ENCODE peak calls at places on chromosome 16, in six cellular contexts. P, Y, F, I, T and L are unnamed samples. For H3K4me1, the result is how much of the 10 kb centered on the place peaks cover.

GRCh38 chr16:81647527-81647926 is 131.6 kb upstream of the PLCG2 start:
- DNase-seq in P (peak), Y (no peak), T (no peak), I (no peak), F (no peak), L (no peak)

GRCh38 chr16:49493836-49494235 is 120.2 kb downstream of the C16orf78 start:
- DNase-seq in I (no peak), F (no peak), Y (no peak), P (no peak), T (no peak), L (no peak)

GRCh38 chr16:28067604-28068382 is 4.3 kb upstream of the GSG1L start:
- DNase-seq in T (no peak), P (no peak), I (no peak), F (no peak), Y (no peak), L (no peak)

GRCh38 chr16:54493594-54493993 is 207.0 kb upstream of the IRX3 start:
- DNase-seq in P (no peak), T (no peak), Y (no peak), I (no peak), F (no peak), L (no peak)

GRCh38 chr16:66913711-66914110 is 5.0 kb downstream of the CDH16 start:
- DNase-seq in I (no peak), F (no peak), Y (no peak), T (no peak), P (no peak), L (no peak)

GRCh38 chr16:86563489-86564345 is 2.9 kb upstream of the FOXC2 start:
- DNase-seq in F (peak), I (peak), P (peak), T (peak), Y (peak), L (peak)

GRCh38 chr16:2955779-2956565 is 8.1 kb upstream of the KREMEN2 start:
- DNase-seq in Y (no peak), T (no peak), P (no peak), I (no peak), F (no peak), L (no peak)

GRCh38 chr16:2826591-2827480 is 3.3 kb upstream of the ZG16B start:
- DNase-seq in F (no peak), P (no peak), Y (no peak), I (peak), T (no peak), L (no peak)

GRCh38 chr16:84730406-84731106 is 30.8 kb downstream of the USP10 start:
- DNase-seq in I (no peak), T (no peak), P (peak), Y (no peak), F (no peak), L (no peak)

GRCh38 chr16:84526794-84527485 is 22.5 kb upstream of the MEAK7 start:
- DNase-seq in F (no peak), T (peak), Y (no peak), P (no peak), I (peak), L (no peak)

GRCh38 chr16:65225488-65225887 is 103.6 kb upstream of the CDH11 start:
- DNase-seq in F (no peak), T (no peak), P (no peak), Y (no peak), I (no peak), L (no peak)

GRCh38 chr16:9072806-9073341 is 18.6 kb upstream of the HAPSTR1 start:
- DNase-seq in Y (no peak), P (no peak), I (no peak), F (no peak), T (no peak), L (no peak)
- H3K4me3 ChIP-seq in Y (no peak), P (no peak), I (no peak), F (no peak), T (no peak), L (no peak)

GRCh38 chr16:74465851-74466685 is 44.8 kb upstream of the CLEC18B start:
- DNase-seq in P (no peak), I (no peak), F (no peak), Y (no peak), T (no peak), L (no peak)

GRCh38 chr16:74465281-74465680 is 44.0 kb upstream of the CLEC18B start:
- DNase-seq in Y (no peak), T (no peak), P (no peak), F (no peak), I (no peak), L (no peak)

GRCh38 chr16:74462361-74462760 is 41.1 kb upstream of the CLEC18B start:
- DNase-seq in Y (no peak), T (no peak), I (no peak), F (no peak), P (no peak), L (no peak)

GRCh38 chr16:74461826-74462225 is 40.5 kb upstream of the CLEC18B start:
- DNase-seq in I (no peak), F (no peak), P (no peak), T (no peak), Y (no peak), L (no peak)

GRCh38 chr16:74463888-74464287 is 42.6 kb upstream of the CLEC18B start:
- DNase-seq in I (no peak), P (no peak), Y (no peak), F (no peak), T (no peak), L (no peak)
- H3K4me1 ChIP-seq in I (under half), P (under half), Y (under half), F (under half), T (under half), L (under half)

DNA sequence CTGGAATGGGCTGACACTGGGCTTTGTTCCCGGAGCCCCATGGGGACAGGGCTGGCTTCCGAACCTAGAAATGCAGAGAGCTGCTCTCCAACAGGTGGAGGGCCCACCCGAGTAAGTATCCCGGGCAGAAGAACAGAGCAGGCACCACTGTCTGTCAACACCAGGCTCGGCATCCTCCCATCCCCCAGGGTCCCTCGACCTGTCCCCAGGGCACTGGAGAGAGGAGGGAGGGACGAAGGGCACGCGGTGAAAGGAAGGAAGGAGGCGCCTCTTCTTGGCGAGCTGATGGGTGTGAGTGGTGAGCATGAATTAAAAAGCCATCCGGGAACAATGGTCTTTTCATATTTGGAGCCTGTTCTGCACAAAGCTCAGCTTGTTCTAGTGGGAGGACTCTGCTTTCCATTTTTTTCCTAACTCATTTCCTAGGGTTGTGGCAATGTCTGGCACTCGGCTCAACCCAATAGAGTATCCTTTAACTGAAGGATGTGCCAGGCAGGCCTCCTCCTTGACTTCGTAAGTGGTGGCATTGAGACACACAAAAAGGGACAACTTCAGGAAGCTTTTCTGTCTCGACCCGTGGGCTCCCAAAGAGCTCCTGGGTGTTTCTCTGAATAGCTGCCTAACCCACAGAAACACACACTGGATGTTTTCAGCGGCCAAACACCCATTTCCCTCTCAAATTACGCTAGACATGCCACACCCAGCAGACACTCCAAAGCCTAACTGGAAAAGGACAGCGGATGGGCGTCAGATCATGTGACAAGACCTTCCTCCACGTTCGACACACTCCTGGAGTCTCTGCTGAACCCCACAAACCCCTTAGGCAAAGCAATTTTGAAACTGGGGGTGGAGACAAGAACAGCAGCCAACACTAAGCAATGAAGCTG is 47.7 kb downstream of the ZFHX3 start:
- DNase-seq in Y (no peak), F (no peak), T (peak), P (no peak), I (no peak), L (no peak)
- H3K4me3 ChIP-seq in Y (no peak), F (no peak), T (peak), P (no peak), I (no peak), L (no peak)

GRCh38 chr16:79971237-79971572 is 370.7 kb upstream of the MAF start:
- DNase-seq in I (no peak), F (no peak), P (no peak), T (no peak), Y (no peak), L (no peak)
- H3K4me1 ChIP-seq in I (under half), F (under half), P (under half), T (under half), Y (under half), L (under half)

DNA sequence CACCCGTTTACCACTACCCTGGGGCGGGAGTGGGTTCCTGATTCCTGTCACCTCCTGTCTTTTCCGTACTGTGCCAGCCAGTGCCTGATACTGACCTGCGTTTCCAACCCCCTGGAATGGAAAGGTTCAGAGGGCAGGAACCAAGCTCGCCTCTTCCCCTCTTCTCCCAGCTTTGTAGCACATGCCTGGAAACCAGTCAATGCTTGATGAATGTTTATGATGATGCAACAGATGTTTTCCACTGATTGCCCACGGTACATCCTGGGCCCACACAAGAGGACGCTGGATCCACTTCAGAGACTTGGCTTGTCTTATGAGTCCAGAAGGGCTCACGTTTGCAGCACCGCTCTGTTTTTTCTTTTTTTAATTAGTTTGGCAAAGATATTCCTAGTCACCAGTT is 262.0 kb downstream of the CPPED1 start:
- DNase-seq in F (no peak), I (no peak), T (no peak), P (no peak), Y (no peak), L (no peak)
- H3K4me3 ChIP-seq in F (no peak), I (no peak), T (no peak), P (no peak), Y (no peak), L (no peak)

GRCh38 chr16:89455178-89455577 is 35.2 kb downstream of the ANKRD11 start:
- DNase-seq in I (no peak), F (no peak), Y (no peak), P (no peak), T (no peak), L (no peak)
- H3K4me1 ChIP-seq in I (under half), F (under half), Y (half or more), P (half or more), T (half or more), L (under half)

GRCh38 chr16:12459401-12459791 is 344.3 kb downstream of the CPPED1 start:
- DNase-seq in T (peak), P (no peak), Y (no peak), I (peak), F (no peak), L (no peak)
- H3K4me3 ChIP-seq in T (no peak), P (no peak), Y (no peak), I (no peak), F (no peak), L (no peak)